ENCODE peak calls at places on chromosomes 1 and 21, in seven cellular contexts. A is heart right ventricle, X is suprapubic skin, O is heart left ventricle, R is PC-3, G is hepatocyte, B is breast epithelium. S is an unnamed sample.

GRCh38 chr21:46156678-46157077 is 1.3 kb upstream of the FTCD start:
- DNase-seq in R (no peak), B (no peak), G (no peak), X (peak), A (no peak), O (no peak), S (no peak)

GRCh38 chr1:170267317-170267716 is 121.6 kb downstream of the NTMT2 start:
- DNase-seq in R (no peak), G (no peak), B (no peak), X (no peak), A (no peak), O (no peak), S (no peak)

GRCh38 chr1:225875044-225875822 is 6.9 kb downstream of the TMEM63A start:
- DNase-seq in G (peak), R (peak), X (no peak), B (peak), O (no peak), A (no peak), S (no peak)

GRCh38 chr1:246161626-246162025 is 345.5 kb downstream of the SMYD3 start:
- DNase-seq in A (no peak), B (no peak), O (no peak), G (peak), X (no peak), R (peak), S (no peak)

GRCh38 chr21:45950740-45951515 is 30.6 kb upstream of the COL6A1 start:
- DNase-seq in B (peak), O (peak), X (no peak), R (peak), A (peak), G (peak), S (no peak)

GRCh38 chr21:38930065-38930464 is 124.3 kb downstream of the ETS2 start:
- DNase-seq in A (no peak), R (no peak), X (no peak), G (no peak), O (no peak), B (no peak), S (no peak)

GRCh38 chr21:45935628-45936027 is 45.9 kb upstream of the COL6A1 start:
- DNase-seq in R (no peak), B (no peak), X (no peak), G (no peak), O (no peak), A (no peak), S (no peak)

GRCh38 chr1:184802739-184803492 is 48.3 kb upstream of the EDEM3 start:
- DNase-seq in G (no peak), B (no peak), A (no peak), R (peak), O (no peak), X (no peak), S (no peak)

GRCh38 chr21:29658177-29658933 is 281.4 kb downstream of the GRIK1 start:
- DNase-seq in G (no peak), B (no peak), R (no peak), O (no peak), X (no peak), A (no peak), S (no peak)

GRCh38 chr1:230268371-230269170 is 157.6 kb downstream of the PGBD5 start:
- DNase-seq in R (peak), O (no peak), A (no peak), B (no peak), X (no peak), G (peak), S (no peak)

GRCh38 chr1:172105230-172105629 is 263.9 kb downstream of the DNM3 start:
- DNase-seq in B (no peak), R (no peak), X (no peak), A (no peak), O (no peak), G (no peak), S (no peak)

GRCh38 chr1:46030876-46031660 is 101.4 kb downstream of the PIK3R3 start:
- DNase-seq in R (no peak), X (no peak), G (no peak), A (no peak), O (no peak), B (no peak), S (no peak)

GRCh38 chr21:25862596-25862995 is 127.8 kb downstream of the GABPA start:
- DNase-seq in X (no peak), B (no peak), O (no peak), R (peak), A (no peak), G (no peak), S (no peak)

GRCh38 chr1:67535474-67535873 is 105.3 kb upstream of the SERBP1 start:
- DNase-seq in O (peak), R (peak), A (peak), B (peak), X (peak), G (peak), S (peak)

GRCh38 chr1:186236921-186237320 is 138.1 kb downstream of the TPR start:
- DNase-seq in G (peak), B (no peak), O (no peak), A (no peak), R (peak), X (no peak), S (no peak)

GRCh38 chr1:196115641-196116040 is 492.6 kb downstream of the KCNT2 start:
- DNase-seq in R (peak), O (peak), B (peak), X (no peak), G (no peak), A (peak), S (no peak)

GRCh38 chr1:193338194-193338593 is 151.8 kb upstream of the B3GALT2 start:
- DNase-seq in B (no peak), X (no peak), O (no peak), A (no peak), G (no peak), R (peak), S (no peak)

GRCh38 chr1:201126832-201127754 is at the start of gene ASCL5:
- DNase-seq in R (peak), O (no peak), G (peak), X (no peak), B (no peak), A (no peak), S (no peak)

GRCh38 chr21:38910390-38911008 is 104.8 kb downstream of the ETS2 start:
- DNase-seq in B (peak), G (no peak), R (peak), X (no peak), A (no peak), O (no peak), S (peak)

GRCh38 chr1:189431437-189431836 is 1046.2 kb downstream of the BRINP3 start:
- DNase-seq in G (no peak), A (no peak), X (no peak), O (no peak), B (no peak), R (peak), S (no peak)

GRCh38 chr21:33587792-33588484 is 546 bp downstream of the DONSON start:
- DNase-seq in R (peak), X (peak), B (no peak), G (peak), O (peak), A (peak), S (peak)

GRCh38 chr1:33943978-33944377 is 80.1 kb downstream of the HMGB4 start:
- DNase-seq in G (peak), A (no peak), X (no peak), O (no peak), R (peak), B (no peak), S (no peak)

GRCh38 chr1:101993703-101994102 is 3.0 kb downstream of the OLFM3 start:
- DNase-seq in X (no peak), B (no peak), O (no peak), A (no peak), G (no peak), R (peak), S (no peak)

GRCh38 chr21:38661296-38662223 is 144.2 kb upstream of the ETS2 start:
- DNase-seq in X (no peak), O (peak), A (peak), R (no peak), G (peak), B (no peak), S (no peak)

GRCh38 chr1:151920147-151920546 is 10.8 kb upstream of the THEM4 start:
- DNase-seq in A (no peak), R (no peak), B (no peak), G (no peak), O (no peak), X (no peak), S (no peak)

GRCh38 chr21:43603641-43604504 is 55.4 kb downstream of the HSF2BP start:
- DNase-seq in G (no peak), A (no peak), O (no peak), B (no peak), X (no peak), R (no peak), S (no peak)

GRCh38 chr1:20725189-20726106 is 7.1 kb downstream of the SH2D5 start:
- DNase-seq in B (no peak), X (no peak), G (no peak), A (no peak), R (peak), O (no peak), S (peak)

GRCh38 chr1:111422546-111423391 is 4.8 kb downstream of the OVGP1 start:
- DNase-seq in X (no peak), B (peak), A (no peak), R (peak), G (peak), O (no peak), S (no peak)

GRCh38 chr1:40391688-40392145 is 18.2 kb downstream of the SMAP2 start:
- DNase-seq in G (no peak), B (no peak), A (no peak), O (no peak), R (no peak), X (no peak), S (no peak)

GRCh38 chr21:23111070-23111605 is 2112.9 kb downstream of the NCAM2 start:
- DNase-seq in G (no peak), O (no peak), B (no peak), R (no peak), X (no peak), A (no peak), S (no peak)

GRCh38 chr1:174469687-174470086 is 21.9 kb downstream of the GPR52 start:
- DNase-seq in O (no peak), B (no peak), X (no peak), G (no peak), A (no peak), R (no peak), S (no peak)

GRCh38 chr1:215793210-215793609 is 226.1 kb downstream of the KCTD3 start:
- DNase-seq in B (no peak), R (peak), X (no peak), G (no peak), O (no peak), A (no peak), S (no peak)

GRCh38 chr1:174743654-174744561 is 255.8 kb upstream of the CACYBP start:
- DNase-seq in G (peak), R (peak), O (no peak), X (no peak), B (no peak), A (no peak), S (no peak)

GRCh38 chr1:5571861-5572401 is 420.3 kb downstream of the NPHP4 start:
- DNase-seq in O (no peak), R (no peak), B (no peak), X (no peak), G (no peak), A (no peak), S (no peak)

GRCh38 chr1:206931709-206932108 is 10.0 kb upstream of the FCMR start:
- DNase-seq in X (no peak), G (no peak), A (no peak), O (no peak), R (no peak), B (no peak), S (no peak)
- TF ChIP-seq CTCF in X (no peak), G (no peak), A (no peak), O (no peak), R (peak), B (no peak), S (no peak)

DNA sequence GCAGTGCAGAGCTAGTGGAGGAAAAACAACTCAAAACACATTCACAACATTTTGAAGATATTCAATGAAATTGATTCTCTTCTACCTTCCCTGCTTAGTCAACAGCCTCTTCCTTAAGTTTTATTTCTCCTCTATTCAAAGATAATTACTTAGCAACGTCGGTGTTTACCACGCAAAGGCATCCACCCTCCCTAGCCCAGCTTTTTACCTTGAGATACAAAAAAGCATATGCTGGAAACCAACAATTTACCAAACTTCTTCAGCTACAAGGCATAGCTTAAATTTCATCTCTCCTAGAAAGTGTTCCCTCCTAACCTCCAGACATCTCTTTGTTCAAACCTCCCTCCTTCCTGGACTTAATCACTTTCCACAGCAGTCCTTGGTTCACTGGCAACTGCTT is 102.8 kb upstream of the SOD1 start:
- DNase-seq in X (no peak), R (no peak), G (no peak), B (no peak), O (no peak), A (no peak), S (no peak)
- H3K4me3 ChIP-seq in X (no peak), R (no peak), G (no peak), B (no peak), O (no peak), A (no peak), S (no peak)

GRCh38 chr1:147723691-147724323 is 36.6 kb downstream of the GJA5 start:
- DNase-seq in G (peak), B (no peak), R (peak), A (peak), O (peak), X (no peak), S (no peak)
- TF ChIP-seq CTCF in G (peak), B (peak), R (peak), A (peak), O (peak), X (peak), S (no peak)

GRCh38 chr1:89996415-89997110 is 1.7 kb downstream of the ZNF326 start:
- DNase-seq in G (no peak), R (no peak), B (no peak), X (no peak), A (no peak), O (no peak), S (no peak)
- H3K4me3 ChIP-seq in G (peak), R (peak), B (peak), X (peak), A (no peak), O (peak), S (no peak)

GRCh38 chr1:29416267-29416666 is 179.9 kb downstream of the PTPRU start:
- DNase-seq in G (no peak), R (no peak), A (no peak), O (no peak), B (no peak), X (no peak), S (peak)
- TF ChIP-seq CTCF in G (no peak), R (peak), A (no peak), O (no peak), B (peak), X (no peak), S (no peak)

DNA sequence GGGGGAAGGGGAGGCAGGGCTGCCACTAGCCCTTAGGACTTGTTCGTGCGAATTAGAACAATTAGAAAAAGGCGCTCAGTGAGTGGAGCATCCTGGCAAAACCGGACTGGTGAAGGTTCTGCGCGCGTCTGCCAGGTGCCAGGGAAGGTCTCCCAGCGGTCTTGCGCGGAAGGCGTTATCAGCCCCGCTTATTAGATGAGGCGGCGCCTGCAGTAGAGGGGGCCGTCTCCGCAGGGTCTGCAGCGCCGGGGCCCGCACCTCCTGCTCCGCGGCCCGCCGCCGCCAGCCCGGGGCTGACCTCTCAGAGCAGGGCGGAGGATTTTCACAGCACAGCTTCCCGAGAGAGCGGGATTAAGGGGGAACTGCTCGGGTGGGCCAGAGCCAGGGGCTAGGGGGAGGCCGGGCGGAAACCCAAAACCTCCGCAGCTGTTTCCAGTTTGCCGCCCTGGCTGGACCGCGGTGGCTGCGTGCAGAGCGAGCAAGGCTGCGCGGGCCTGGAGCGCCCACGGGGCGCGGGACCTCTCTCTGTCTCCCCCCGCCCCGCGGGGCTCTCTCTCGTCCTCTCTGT is 155.2 kb downstream of the FOXD2 start:
- DNase-seq in B (no peak), G (peak), O (no peak), R (no peak), X (peak), A (no peak), S (peak)
- H3K4me3 ChIP-seq in B (peak), G (no peak), O (peak), R (no peak), X (peak), A (no peak), S (no peak)

DNA sequence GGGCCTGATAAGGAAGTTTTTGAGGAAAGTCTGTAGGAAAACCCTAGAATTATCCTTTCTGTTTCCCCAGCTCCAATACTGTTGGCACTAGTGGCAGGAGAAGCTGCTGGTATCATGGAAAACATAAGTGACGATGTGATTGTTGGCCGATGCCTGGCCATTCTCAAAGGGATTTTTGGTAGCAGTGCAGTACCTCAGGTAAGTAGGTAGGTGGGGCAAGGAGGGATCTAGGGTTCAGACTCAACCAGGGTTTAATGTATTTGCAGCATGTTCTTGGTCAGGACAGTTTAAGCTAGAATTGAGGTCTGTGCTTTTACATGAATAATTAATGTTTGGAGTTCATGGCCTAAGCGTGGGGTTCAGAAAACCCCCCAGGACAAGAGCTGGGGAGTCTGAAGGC is 62.1 kb downstream of the KDM1A start:
- DNase-seq in A (no peak), B (no peak), G (no peak), O (no peak), R (peak), X (no peak), S (no peak)
- TF ChIP-seq CTCF in A (no peak), B (peak), G (peak), O (no peak), R (peak), X (no peak), S (no peak)

GRCh38 chr1:19352839-19353238 is 40.7 kb downstream of the SLC66A1 start:
- DNase-seq in G (no peak), X (no peak), B (no peak), A (no peak), O (no peak), R (no peak), S (no peak)

GRCh38 chr1:19348441-19349198 is 36.5 kb downstream of the SLC66A1 start:
- DNase-seq in R (no peak), O (no peak), G (no peak), B (no peak), A (no peak), X (no peak), S (no peak)

GRCh38 chr1:19351858-19352257 is 39.7 kb downstream of the SLC66A1 start:
- DNase-seq in O (no peak), R (no peak), A (no peak), X (no peak), B (no peak), G (no peak), S (no peak)

GRCh38 chr1:19349999-19350398 is 37.9 kb downstream of the SLC66A1 start:
- DNase-seq in B (no peak), G (no peak), A (no peak), O (no peak), R (no peak), X (no peak), S (no peak)

GRCh38 chr1:19350566-19350965 is 38.4 kb downstream of the SLC66A1 start:
- DNase-seq in A (no peak), R (no peak), B (no peak), O (no peak), X (no peak), G (no peak), S (no peak)
- H3K4me3 ChIP-seq in A (no peak), R (no peak), B (no peak), O (no peak), X (no peak), G (no peak), S (no peak)

GRCh38 chr1:206739411-206740076 is 31.0 kb upstream of the IL19 start:
- DNase-seq in R (no peak), A (no peak), G (no peak), X (no peak), B (no peak), O (no peak), S (no peak)

GRCh38 chr1:206736878-206737728 is 33.5 kb upstream of the IL19 start:
- DNase-seq in X (no peak), B (no peak), G (no peak), R (no peak), O (no peak), A (no peak), S (no peak)

GRCh38 chr1:206737729-206738222 is 32.8 kb upstream of the IL19 start:
- DNase-seq in X (no peak), R (no peak), O (no peak), B (no peak), G (no peak), A (no peak), S (peak)

GRCh38 chr1:206741142-206741701 is 29.4 kb upstream of the IL19 start:
- DNase-seq in B (no peak), G (no peak), A (no peak), R (no peak), X (no peak), O (no peak), S (no peak)

GRCh38 chr1:206738370-206739366 is 31.9 kb upstream of the IL19 start:
- DNase-seq in R (peak), B (no peak), O (no peak), G (no peak), A (no peak), X (no peak), S (no peak)
- TF ChIP-seq CTCF in R (peak), B (no peak), O (peak), G (peak), A (peak), X (no peak), S (no peak)

GRCh38 chr1:8509579-8509978 is 191.7 kb downstream of the SLC45A1 start:
- DNase-seq in X (no peak), B (no peak), O (no peak), A (no peak), R (no peak), G (no peak), S (no peak)
- H3K4me3 ChIP-seq in X (no peak), B (no peak), O (no peak), A (no peak), R (no peak), G (no peak), S (no peak)